ENCODE peak calls at places on chromosomes 7 and 10, in ten cellular contexts. Q is iPS-NIHi11; B is effector CD4-positive, alpha-beta T cell; D is central memory CD4-positive, alpha-beta T cell; G is neural crest cell; T is H1; J is RCC 7860; I is HuH-7; H is GM12891; Z is AG09319. X is an unnamed sample.

GRCh38 chr7:27187702-27188665 is 3.0 kb upstream of the HOXA11 start:
- DNase-seq in D (no peak), Z (no peak), J (no peak), I (no peak), B (no peak), Q (no peak), G (no peak), T (peak), H (no peak), X (no peak)

GRCh38 chr7:127821146-127821545 is 169.2 kb downstream of the SND1 start:
- DNase-seq in Q (no peak), J (no peak), I (no peak), T (no peak), H (no peak), Z (no peak), G (no peak), B (no peak), D (no peak), X (no peak)

GRCh38 chr7:46034056-46034768 is 113.1 kb upstream of the IGFBP3 start:
- DNase-seq in D (no peak), Q (no peak), I (no peak), B (no peak), G (no peak), H (no peak), Z (peak), T (no peak), J (no peak), X (no peak)

GRCh38 chr7:155270876-155271275 is 26.8 kb upstream of the INSIG1 start:
- DNase-seq in B (no peak), D (no peak), T (no peak), Z (no peak), J (no peak), H (no peak), I (no peak), Q (no peak), G (no peak), X (no peak)

GRCh38 chr10:5105626-5106025 is 11.4 kb downstream of the AKR1C3 start:
- DNase-seq in H (no peak), B (no peak), Z (no peak), D (no peak), I (no peak), Q (no peak), G (no peak), T (no peak), J (no peak), X (no peak)

GRCh38 chr10:44995581-44995913 is 5.2 kb upstream of the ZNF22 start:
- DNase-seq in J (no peak), Q (no peak), I (no peak), D (no peak), T (no peak), G (no peak), Z (no peak), B (no peak), H (no peak), X (no peak)

GRCh38 chr10:3892440-3893101 is 107.6 kb upstream of the KLF6 start:
- DNase-seq in Q (no peak), Z (no peak), B (no peak), G (no peak), T (no peak), H (no peak), D (peak), J (peak), I (no peak), X (no peak)

GRCh38 chr7:103605640-103606039 is 159.6 kb upstream of the SLC26A5 start:
- DNase-seq in Z (no peak), D (no peak), G (no peak), Q (no peak), B (no peak), J (no peak), T (no peak), H (no peak), I (no peak), X (no peak)

GRCh38 chr7:70830060-70830395 is 301.9 kb upstream of the GALNT17 start:
- DNase-seq in B (no peak), H (no peak), Q (no peak), I (no peak), Z (no peak), J (no peak), D (no peak), G (no peak), T (no peak), X (no peak)

GRCh38 chr10:63267414-63268138 is 134.4 kb downstream of the NRBF2 start:
- DNase-seq in J (peak), G (no peak), Q (peak), I (no peak), D (peak), Z (peak), T (no peak), B (no peak), H (no peak), X (no peak)

GRCh38 chr7:44057181-44057848 is 8.1 kb downstream of the PGAM2 start:
- DNase-seq in Z (no peak), J (no peak), T (no peak), G (no peak), D (no peak), I (no peak), Q (no peak), B (no peak), H (no peak), X (no peak)

GRCh38 chr10:11598749-11599396 is 12.6 kb downstream of the USP6NL start:
- DNase-seq in I (no peak), G (no peak), Q (no peak), T (no peak), J (no peak), B (no peak), D (no peak), H (no peak), Z (no peak), X (no peak)

GRCh38 chr10:78416031-78416800 is 382.6 kb downstream of the RPS24 start:
- DNase-seq in G (no peak), I (no peak), H (no peak), D (no peak), Q (no peak), J (peak), B (no peak), Z (no peak), T (no peak), X (no peak)

GRCh38 chr7:134854816-134855215 is 75.4 kb downstream of the CALD1 start:
- DNase-seq in Z (no peak), B (no peak), H (no peak), I (no peak), D (no peak), G (no peak), T (no peak), J (no peak), Q (no peak), X (no peak)

GRCh38 chr7:40604601-40605438 is 470.0 kb downstream of the SUGCT start:
- DNase-seq in B (no peak), T (peak), G (peak), H (no peak), Q (peak), I (peak), J (no peak), Z (no peak), D (no peak), X (peak)

GRCh38 chr7:47505317-47506007 is 76.4 kb downstream of the TNS3 start:
- DNase-seq in Z (no peak), H (no peak), D (no peak), Q (no peak), I (no peak), T (no peak), J (no peak), G (no peak), B (no peak), X (no peak)

GRCh38 chr7:36490335-36490940 is 100.8 kb downstream of the ANLN start:
- DNase-seq in Q (no peak), Z (no peak), B (no peak), G (no peak), T (no peak), I (no peak), J (no peak), H (no peak), D (no peak), X (no peak)

GRCh38 chr10:74213571-74214162 is 62.6 kb downstream of the ADK start:
- DNase-seq in J (no peak), Z (peak), Q (peak), I (peak), T (no peak), H (no peak), B (peak), G (no peak), D (peak), X (peak)

GRCh38 chr10:15720635-15721310 is 1.1 kb upstream of the ITGA8 start:
- DNase-seq in T (no peak), Q (no peak), H (no peak), B (no peak), Z (no peak), G (no peak), I (no peak), J (no peak), D (no peak), X (no peak)

GRCh38 chr7:47087866-47088265 is 494.0 kb downstream of the TNS3 start:
- DNase-seq in I (no peak), H (no peak), T (no peak), G (no peak), D (no peak), B (no peak), Z (no peak), J (peak), Q (no peak), X (no peak)

GRCh38 chr7:151410405-151411390 is 860 bp upstream of the WDR86 start:
- DNase-seq in G (peak), Z (no peak), J (no peak), B (no peak), I (no peak), T (peak), D (peak), H (peak), Q (peak), X (no peak)

GRCh38 chr10:108662975-108663374 is 1260.3 kb downstream of the XPNPEP1 start:
- DNase-seq in D (no peak), Z (no peak), T (no peak), J (no peak), G (no peak), I (no peak), B (no peak), H (no peak), Q (no peak), X (no peak)

GRCh38 chr10:44010873-44011602 is 362.4 kb upstream of the ZNF32 start:
- DNase-seq in Q (no peak), T (no peak), B (no peak), H (peak), G (no peak), Z (no peak), D (no peak), I (no peak), J (peak), X (no peak)

GRCh38 chr10:96244354-96244753 is 27.0 kb downstream of the BLNK start:
- DNase-seq in B (no peak), D (no peak), H (peak), T (no peak), I (no peak), J (no peak), Z (no peak), Q (no peak), G (no peak), X (peak)

GRCh38 chr10:111650088-111650487 is 533.5 kb downstream of the GPAM start:
- DNase-seq in I (no peak), B (no peak), J (no peak), H (no peak), T (peak), D (no peak), Q (no peak), G (no peak), Z (no peak), X (no peak)

GRCh38 chr7:43205171-43205795 is 92.8 kb downstream of the HECW1 start:
- DNase-seq in I (no peak), Q (no peak), D (no peak), Z (no peak), J (no peak), H (no peak), B (no peak), G (no peak), T (no peak), X (no peak)

GRCh38 chr7:42152353-42153205 is 84.4 kb downstream of the GLI3 start:
- DNase-seq in J (no peak), Z (no peak), Q (no peak), I (no peak), D (no peak), T (no peak), H (no peak), G (peak), B (no peak), X (no peak)

GRCh38 chr7:143002856-143003255 is 24.1 kb downstream of the OR9A2 start:
- DNase-seq in Z (no peak), H (no peak), J (no peak), I (no peak), Q (no peak), T (no peak), G (no peak), B (no peak), D (no peak), X (no peak)